ENCODE peak calls at places on chromosome X, in six cellular contexts. W is HCT116, O is colonic mucosa, T is bronchial epithelial cell, I is nephron progenitor cell, M is H9. R is an unnamed sample.

GRCh38 chrX:95764972-95765451 is 919.6 kb upstream of the DIAPH2 start:
- DNase-seq in M (peak; percentile 63), I (no peak), W (no peak), O (no peak), T (peak; percentile 47), R (no peak)

GRCh38 chrX:46294234-46294633 is 251.0 kb downstream of the ZNF674 start:
- DNase-seq in W (no peak), M (no peak), I (no peak), T (no peak), O (no peak), R (no peak)

GRCh38 chrX:111165902-111166301 is 69.9 kb downstream of the PAK3 start:
- DNase-seq in I (no peak), O (no peak), M (no peak), W (no peak), T (no peak), R (no peak)

GRCh38 chrX:18210470-18210869 is 10.2 kb downstream of the BEND2 start:
- DNase-seq in T (peak; percentile 13), I (no peak), M (no peak), W (no peak), O (no peak), R (no peak)

GRCh38 chrX:19739683-19740082 is 147.7 kb downstream of the SH3KBP1 start:
- DNase-seq in M (peak; percentile 59), W (peak; percentile 32), O (peak; percentile 70), T (peak; percentile 57), I (peak; percentile 54), R (peak; percentile 56)

GRCh38 chrX:27008486-27008885 is 454.7 kb downstream of the PPP4R3C start:
- DNase-seq in T (no peak), I (no peak), O (no peak), M (no peak), W (no peak), R (no peak)

GRCh38 chrX:48937065-48937907 is 18.5 kb upstream of the PIM2 start:
- DNase-seq in M (no peak), T (no peak), W (no peak), I (no peak), O (peak; percentile 63), R (no peak)

GRCh38 chrX:45142185-45142584 is 58.5 kb downstream of the DIPK2B start:
- DNase-seq in T (no peak), O (no peak), M (no peak), I (no peak), W (no peak), R (no peak)

GRCh38 chrX:42567268-42567667 is 210.7 kb downstream of the PPP1R2C start:
- DNase-seq in I (no peak), W (no peak), T (no peak), M (no peak), O (no peak), R (no peak)

GRCh38 chrX:70134116-70134477 is 850 bp downstream of the IGBP1 start:
- DNase-seq in O (peak; percentile 25), W (no peak), M (no peak), T (no peak), I (peak; percentile 7), R (peak; percentile 3)

GRCh38 chrX:140091276-140091886 is 126.1 kb upstream of the CXorf66 start:
- DNase-seq in O (peak; percentile 18), W (no peak), T (no peak), I (peak; percentile 71), M (peak; percentile 58), R (peak; percentile 31)

GRCh38 chrX:78213331-78213730 is 73.9 kb upstream of the TAF9B start:
- DNase-seq in M (no peak), O (no peak), W (no peak), T (no peak), I (no peak), R (no peak)

GRCh38 chrX:110477593-110478228 is 119.1 kb downstream of the RTL9 start:
- DNase-seq in I (no peak), O (no peak), T (no peak), W (no peak), M (no peak), R (no peak)

GRCh38 chrX:70398899-70399298 is 24.2 kb upstream of the GDPD2 start:
- DNase-seq in W (no peak), O (no peak), I (no peak), T (peak; percentile 70), M (no peak), R (no peak)

GRCh38 chrX:65706041-65706828 is 38.8 kb downstream of the MSN start:
- DNase-seq in T (peak; percentile 88), I (no peak), W (no peak), M (no peak), O (no peak), R (no peak)

GRCh38 chrX:140948827-140949226 is 53.6 kb upstream of the SPANXB1 start:
- DNase-seq in T (no peak), W (no peak), I (no peak), M (no peak), O (no peak), R (no peak)

GRCh38 chrX:10187421-10187820 is 30.6 kb downstream of the CLCN4 start:
- DNase-seq in T (no peak), O (no peak), M (no peak), I (no peak), W (no peak), R (no peak)

GRCh38 chrX:104921606-104922205 is 298.8 kb downstream of the TEX13A start:
- DNase-seq in T (no peak), I (peak; percentile 5), O (no peak), M (no peak), W (no peak), R (no peak)

GRCh38 chrX:130171446-130172126 is at the start of gene RAB33A:
- DNase-seq in T (no peak), O (no peak), I (peak; percentile 45), M (peak; percentile 41), W (no peak), R (peak; percentile 29)

GRCh38 chrX:150365051-150365952 is 2.2 kb downstream of the MAMLD1 start:
- DNase-seq in T (no peak), M (peak; percentile 71), W (peak; percentile 35), I (peak; percentile 74), O (peak; percentile 62), R (peak; percentile 80)

GRCh38 chrX:16696956-16697355 is 15.5 kb downstream of the CTPS2 start:
- DNase-seq in I (no peak), M (no peak), O (no peak), T (no peak), W (no peak), R (no peak)

GRCh38 chrX:8084023-8084422 is 87.0 kb downstream of the VCX2 start:
- DNase-seq in M (no peak), I (no peak), W (no peak), O (no peak), T (peak; percentile 47), R (no peak)

GRCh38 chrX:108097380-108097779 is 5.8 kb downstream of the ATG4A start:
- DNase-seq in W (no peak), M (no peak), O (no peak), T (peak; percentile 26), I (no peak), R (no peak)

GRCh38 chrX:11117751-11118150 is 6.6 kb downstream of the HCCS start:
- DNase-seq in M (no peak), O (no peak), T (no peak), W (no peak), I (no peak), R (no peak)

GRCh38 chrX:55026143-55026542 is 4.6 kb downstream of the ALAS2 start:
- DNase-seq in T (no peak), I (no peak), M (no peak), W (no peak), O (no peak), R (no peak)

GRCh38 chrX:14398725-14399124 is 130.6 kb upstream of the GLRA2 start:
- DNase-seq in W (no peak), M (no peak), O (peak; percentile 24), T (peak; percentile 94), I (no peak), R (no peak)

GRCh38 chrX:44459501-44459900 is 83.2 kb downstream of the FUNDC1 start:
- DNase-seq in I (no peak), W (no peak), O (no peak), T (peak; percentile 75), M (no peak), R (no peak)

GRCh38 chrX:7746861-7747260 is 96.1 kb upstream of the VCX start:
- DNase-seq in W (no peak), O (no peak), M (no peak), T (peak; percentile 1), I (no peak), R (no peak)

GRCh38 chrX:47723689-47724088 is 64.7 kb upstream of the UXT start:
- DNase-seq in M (peak; percentile 54), W (no peak), I (no peak), O (no peak), T (no peak), R (peak; percentile 4)
- TF ChIP-seq CTCF in M (peak; percentile 57), W (peak; percentile 11), I (no peak), O (no peak), T (no peak), R (no peak)

GRCh38 chrX:23436875-23437274 is 102.2 kb downstream of the PTCHD1 start:
- DNase-seq in T (no peak), W (no peak), M (peak; percentile 86), O (no peak), I (no peak), R (no peak)
- TF ChIP-seq CTCF in T (no peak), W (no peak), M (no peak), O (no peak), I (no peak), R (no peak)

GRCh38 chrX:576904-577303 is 53.7 kb upstream of the SHOX start:
- DNase-seq in W (no peak), O (no peak), I (no peak), T (no peak), M (peak; percentile 2), R (no peak)

GRCh38 chrX:568341-568740 is 62.2 kb upstream of the SHOX start:
- DNase-seq in W (no peak), I (no peak), O (no peak), T (no peak), M (no peak), R (no peak)

GRCh38 chrX:574830-575229 is 55.8 kb upstream of the SHOX start:
- DNase-seq in O (no peak), T (no peak), M (no peak), I (no peak), W (no peak), R (no peak)

GRCh38 chrX:574355-574754 is 56.2 kb upstream of the SHOX start:
- DNase-seq in I (no peak), W (no peak), O (no peak), M (no peak), T (no peak), R (no peak)

DNA sequence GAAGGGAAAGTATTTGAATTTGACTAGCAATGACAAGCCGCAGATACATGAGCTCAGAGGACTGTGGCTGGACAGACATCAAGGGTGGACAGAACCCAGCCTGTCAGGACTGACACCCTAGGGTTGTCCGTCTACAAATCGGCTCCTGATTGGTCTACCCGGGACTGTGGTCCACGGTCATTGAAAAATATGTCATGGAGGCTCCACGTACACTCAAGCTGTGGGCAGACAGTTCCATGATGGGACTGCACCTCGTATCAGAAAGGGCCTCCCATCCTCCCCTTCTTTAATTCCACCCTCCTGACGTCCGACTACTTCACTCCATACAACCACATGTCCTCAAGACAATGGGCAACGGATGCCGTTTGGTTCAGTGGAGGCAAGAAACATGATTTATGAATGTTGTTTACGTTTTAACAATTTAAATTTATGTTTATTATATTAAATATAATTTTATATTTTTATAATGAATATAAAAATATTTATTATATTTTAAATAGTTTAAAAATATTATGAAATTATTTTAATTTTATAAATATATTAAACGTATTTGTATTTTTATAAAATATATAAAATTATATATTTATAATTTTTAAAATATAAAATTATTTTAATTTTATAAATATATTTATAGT is 58.0 kb upstream of the SHOX start:
- DNase-seq in W (no peak), T (no peak), O (no peak), M (no peak), I (no peak), R (no peak)
- TF ChIP-seq CTCF in W (no peak), T (no peak), O (no peak), M (no peak), I (no peak), R (no peak)

GRCh38 chrX:131747173-131747572 is 203.3 kb downstream of the OR13H1 start:
- DNase-seq in W (no peak), I (no peak), M (no peak), T (no peak), O (peak; percentile 85), R (no peak)
- TF ChIP-seq CTCF in W (no peak), I (no peak), M (no peak), T (no peak), O (peak; percentile 28), R (no peak)